ENCODE peak calls at places on chromosome 13, in ten cellular contexts. P is kidney; F is NCI-H1092 treated with DMSO at 0.1 percent for 48 hours; W is Right ventricle myocardium superior; M is neural crest cell; X is stimulated activated CD8-positive, alpha-beta memory T cell treated with anti-CD3 and anti-CD28 coated beads, Interleukin-7, amount 100 ng/mL, for 1 hour; C is upper lobe of right lung; N is SW 1271; T is GM20000; Y is fibroblast of the aortic adventitia. K is an unnamed sample.

GRCh38 chr13:84844473-84844872 is 954.7 kb downstream of the SLITRK6 start:
- DNase-seq in P (no peak), F (peak), W (no peak), M (no peak), X (no peak), C (no peak), N (no peak), T (no peak), Y (no peak), K (peak)

GRCh38 chr13:35518337-35518736 is 41.8 kb upstream of the MAB21L1 start:
- DNase-seq in P (no peak), F (no peak), W (no peak), M (no peak), X (no peak), C (no peak), N (no peak), T (no peak), Y (no peak), K (no peak)

GRCh38 chr13:37225414-37226047 is 120.1 kb upstream of the CSNK1A1L start:
- DNase-seq in P (no peak), F (no peak), W (no peak), M (no peak), X (no peak), C (no peak), N (no peak), T (no peak), Y (peak), K (no peak)

GRCh38 chr13:108734676-108735075 is 105.3 kb downstream of the MYO16 start:
- DNase-seq in P (no peak), F (no peak), W (no peak), M (no peak), X (no peak), C (no peak), N (no peak), T (no peak), Y (no peak), K (peak)

GRCh38 chr13:85772379-85772778 is 26.8 kb downstream of the SLITRK6 start:
- DNase-seq in P (no peak), F (no peak), W (no peak), M (no peak), X (no peak), C (no peak), N (no peak), T (no peak), Y (no peak), K (no peak)

GRCh38 chr13:111460548-111461444 is 140.4 kb downstream of the TEX29 start:
- DNase-seq in P (no peak), F (peak), W (no peak), M (peak), X (no peak), C (no peak), N (no peak), T (peak), Y (peak), K (peak)

GRCh38 chr13:113091891-113092775 is 13.5 kb upstream of the F7 start:
- DNase-seq in P (peak), F (no peak), W (peak), M (no peak), X (no peak), C (peak), N (no peak), T (no peak), Y (no peak), K (no peak)

GRCh38 chr13:110371550-110372465 is 64.7 kb downstream of the COL4A2 start:
- DNase-seq in P (no peak), F (no peak), W (no peak), M (no peak), X (no peak), C (peak), N (no peak), T (no peak), Y (peak), K (no peak)

GRCh38 chr13:84985860-84986259 is 813.4 kb downstream of the SLITRK6 start:
- DNase-seq in P (no peak), F (no peak), W (no peak), M (no peak), X (no peak), C (no peak), N (no peak), T (no peak), Y (no peak), K (peak)

GRCh38 chr13:109687559-109688448 is 98.6 kb downstream of the IRS2 start:
- DNase-seq in P (no peak), F (peak), W (no peak), M (no peak), X (no peak), C (no peak), N (no peak), T (no peak), Y (no peak), K (no peak)

GRCh38 chr13:47639716-47640447 is 361.2 kb downstream of the SUCLA2 start:
- DNase-seq in P (no peak), F (no peak), W (no peak), M (no peak), X (no peak), C (no peak), N (no peak), T (no peak), Y (no peak), K (peak)

GRCh38 chr13:27744861-27745260 is 47.4 kb upstream of the GSX1 start:
- DNase-seq in P (no peak), F (no peak), W (no peak), M (peak), X (no peak), C (no peak), N (no peak), T (no peak), Y (no peak), K (no peak)

GRCh38 chr13:45393941-45394570 is 24.1 kb downstream of the SLC25A30 start:
- DNase-seq in P (no peak), F (peak), W (no peak), M (no peak), X (no peak), C (no peak), N (peak), T (peak), Y (peak), K (peak)

GRCh38 chr13:49791214-49791752 is 1.2 kb downstream of the KPNA3 start:
- DNase-seq in P (no peak), F (peak), W (no peak), M (no peak), X (no peak), C (no peak), N (no peak), T (peak), Y (peak), K (peak)

GRCh38 chr13:27006519-27007161 is 165.0 kb downstream of the USP12 start:
- DNase-seq in P (peak), F (peak), W (no peak), M (no peak), X (no peak), C (peak), N (no peak), T (no peak), Y (peak), K (peak)

GRCh38 chr13:74129500-74130144 is 4.6 kb downstream of the KLF12 start:
- DNase-seq in P (no peak), F (no peak), W (no peak), M (no peak), X (no peak), C (no peak), N (no peak), T (no peak), Y (peak), K (peak)

GRCh38 chr13:68369739-68370138 is 1139.6 kb upstream of the PCDH9 start:
- DNase-seq in P (no peak), F (peak), W (no peak), M (no peak), X (no peak), C (no peak), N (no peak), T (no peak), Y (no peak), K (no peak)

GRCh38 chr13:47287291-47287751 is 390.5 kb upstream of the HTR2A start:
- DNase-seq in P (no peak), F (no peak), W (no peak), M (no peak), X (no peak), C (no peak), N (no peak), T (no peak), Y (peak), K (no peak)